ENCODE peak calls at places on chromosomes 4 and X, in five cellular contexts. C is activated T-helper 2 cell treated with anti-CD3 and anti-CD28 coated beads, Interferon-gamma antibody, Interleukin-2, Interleukin-4, amounts not matched to agents 10 μg/mL and 5 μg/mL and 100 μg/mL, durations not matched to agents 14 hours and 24 hours and 36 hours; X is upper lobe of left lung; S is lung; U is occipital lobe. R is an unnamed sample.

GRCh38 chr4:8033776-8034528 is 94.3 kb upstream of the AFAP1 start:
- DNase-seq in C (no peak), X (no peak), S (no peak), U (no peak), R (no peak)

GRCh38 chr4:187357045-187357643 is 633.5 kb upstream of the FAT1 start:
- DNase-seq in C (no peak), X (no peak), S (no peak), U (no peak), R (no peak)

GRCh38 chrX:45850197-45850774 is 649.6 kb upstream of the DIPK2B start:
- DNase-seq in C (peak), X (peak), S (no peak), U (no peak), R (peak)

GRCh38 chr4:76723916-76724315 is 174.0 kb downstream of the SOWAHB start:
- DNase-seq in C (no peak), X (no peak), S (no peak), U (no peak), R (no peak)

GRCh38 chr4:140212646-140213045 is 58.7 kb upstream of the MAML3 start:
- DNase-seq in C (no peak), X (no peak), S (no peak), U (no peak), R (no peak)

GRCh38 chr4:56048621-56049427 is 100.1 kb downstream of the CEP135 start:
- DNase-seq in C (peak), X (peak), S (no peak), U (peak), R (peak)

GRCh38 chr4:164761746-164762275 is 7.9 kb downstream of the SMIM31 start:
- DNase-seq in C (no peak), X (no peak), S (no peak), U (no peak), R (no peak)

GRCh38 chr4:39521253-39521908 is 5.9 kb downstream of the UGDH start:
- DNase-seq in C (no peak), X (no peak), S (no peak), U (no peak), R (no peak)

GRCh38 chr4:60884545-60884944 is 315.6 kb upstream of the ADGRL3 start:
- DNase-seq in C (no peak), X (no peak), S (no peak), U (no peak), R (no peak)

GRCh38 chr4:67750691-67751090 is 3.5 kb downstream of the GNRHR start:
- DNase-seq in C (no peak), X (no peak), S (no peak), U (no peak), R (no peak)

GRCh38 chrX:129606918-129607317 is 47.8 kb downstream of the APLN start:
- DNase-seq in C (peak), X (no peak), S (peak), U (no peak), R (peak)

GRCh38 chr4:63123441-63123840 is 1285.8 kb downstream of the TECRL start:
- DNase-seq in C (no peak), X (no peak), S (no peak), U (no peak), R (no peak)

GRCh38 chrX:13890806-13891205 is 73.9 kb upstream of the GPM6B start:
- DNase-seq in C (no peak), X (no peak), S (no peak), U (no peak), R (no peak)

GRCh38 chr4:140688711-140689598 is 67.2 kb downstream of the TBC1D9 start:
- DNase-seq in C (no peak), X (no peak), S (no peak), U (no peak), R (no peak)